ENCODE peak calls at places on chromosome 9, in nine cellular contexts. C is GM10248; D is ecto neural progenitor cell; G is activated CD8-positive, alpha-beta memory T cell treated with anti-CD3 and anti-CD28 coated beads for 24 hours; S is NCI-H1694 treated with DMSO at 0.1 percent for 48 hours; R is activated CD4-positive, alpha-beta memory T cell treated with anti-CD3 and anti-CD28 coated beads, Interleukin-2, amount 10 ng/mL, durations not matched to agents 7 days and 5 days; L is transverse colon; V is COR-L47; B is stomach. N is an unnamed sample.

GRCh38 chr9:3525088-3525835 is 539 bp downstream of the RFX3 start:
- DNase-seq in R (no peak), L (no peak), V (no peak), C (peak), D (no peak), G (peak), B (no peak), S (no peak), N (no peak)

GRCh38 chr9:23826120-23826629 is at the start of gene ELAVL2:
- DNase-seq in B (peak), L (peak), R (peak), S (peak), G (peak), C (no peak), V (peak), D (peak), N (no peak)

GRCh38 chr9:6426117-6426516 is 13.1 kb downstream of the UHRF2 start:
- DNase-seq in S (no peak), V (no peak), B (no peak), R (no peak), D (no peak), L (no peak), G (no peak), C (no peak), N (no peak)

GRCh38 chr9:95778957-95779356 is 96.5 kb upstream of the ERCC6L2 start:
- DNase-seq in S (no peak), B (peak), C (no peak), G (no peak), L (peak), R (no peak), D (no peak), V (no peak), N (no peak)

GRCh38 chr9:115106642-115107041 is 11.3 kb downstream of the TNC start:
- DNase-seq in R (no peak), D (no peak), B (no peak), V (no peak), S (no peak), G (no peak), L (no peak), C (no peak), N (no peak)

GRCh38 chr9:12718482-12719026 is 25.4 kb downstream of the TYRP1 start:
- DNase-seq in B (no peak), V (no peak), R (no peak), D (peak), C (no peak), S (peak), L (no peak), G (no peak), N (no peak)

GRCh38 chr9:10479172-10479571 is 133.6 kb downstream of the PTPRD start:
- DNase-seq in C (no peak), D (no peak), R (no peak), B (no peak), V (no peak), L (no peak), G (no peak), S (no peak), N (no peak)

GRCh38 chr9:96501981-96502833 is 52.2 kb downstream of the HABP4 start:
- DNase-seq in V (no peak), L (no peak), B (no peak), D (no peak), G (no peak), S (no peak), C (no peak), R (no peak), N (no peak)

GRCh38 chr9:28887188-28887884 is 1314.1 kb upstream of the C9orf72 start:
- DNase-seq in V (no peak), G (no peak), D (no peak), S (no peak), C (no peak), R (no peak), B (no peak), L (no peak), N (no peak)

GRCh38 chr9:1200847-1201251 is 150.7 kb downstream of the DMRT2 start:
- DNase-seq in R (no peak), V (no peak), S (no peak), D (no peak), G (no peak), L (no peak), C (no peak), B (peak), N (no peak)